ENCODE peak calls at places on chromosomes 11 and 22, in nine cellular contexts. One of them, this sample, is unnamed.

GRCh38 chr22:43338766-43339345 is 4.3 kb downstream of the SCUBE1 start:
- DNase-seq in HEK293T: no peak
- DNase-seq in RPMI8226: no peak
- DNase-seq in NCI-H1417: no peak
- DNase-seq in NCI-H2081 treated with DMSO at 0.1 percent for 48 hours: no peak
- DNase-seq in stimulated activated CD4-positive, alpha-beta T cell treated with anti-CD3 and anti-CD28 coated beads, Interleukin-2, amount 100 ng/mL, for 48 hours: no peak
- DNase-seq in activated T-cell treated with anti-CD3 and anti-CD28 coated beads, Interleukin-2, amount 50 U/mL, for 24 hours: no peak
- DNase-seq in cardiac muscle cell: no peak
- DNase-seq in fibroblast of mammary gland: no peak
- DNase-seq in this sample: no peak

GRCh38 chr11:94519478-94520084 is 7.3 kb downstream of the C11orf97 start:
- DNase-seq in cardiac muscle cell: peak
- DNase-seq in RPMI8226: peak
- DNase-seq in activated T-cell treated with anti-CD3 and anti-CD28 coated beads, Interleukin-2, amount 50 U/mL, for 24 hours: no peak
- DNase-seq in fibroblast of mammary gland: peak
- DNase-seq in NCI-H2081 treated with DMSO at 0.1 percent for 48 hours: no peak
- DNase-seq in HEK293T: no peak
- DNase-seq in NCI-H1417: peak
- DNase-seq in stimulated activated CD4-positive, alpha-beta T cell treated with anti-CD3 and anti-CD28 coated beads, Interleukin-2, amount 100 ng/mL, for 48 hours: no peak
- DNase-seq in this sample: peak

GRCh38 chr11:72238492-72239295 is 5.3 kb downstream of the PHOX2A start:
- DNase-seq in activated T-cell treated with anti-CD3 and anti-CD28 coated beads, Interleukin-2, amount 50 U/mL, for 24 hours: no peak
- DNase-seq in RPMI8226: no peak
- DNase-seq in NCI-H1417: peak
- DNase-seq in fibroblast of mammary gland: no peak
- DNase-seq in HEK293T: no peak
- DNase-seq in cardiac muscle cell: no peak
- DNase-seq in stimulated activated CD4-positive, alpha-beta T cell treated with anti-CD3 and anti-CD28 coated beads, Interleukin-2, amount 100 ng/mL, for 48 hours: no peak
- DNase-seq in NCI-H2081 treated with DMSO at 0.1 percent for 48 hours: no peak
- DNase-seq in this sample: no peak

GRCh38 chr22:44777364-44777756 is 25.0 kb downstream of the ARHGAP8 start:
- DNase-seq in stimulated activated CD4-positive, alpha-beta T cell treated with anti-CD3 and anti-CD28 coated beads, Interleukin-2, amount 100 ng/mL, for 48 hours: no peak
- DNase-seq in fibroblast of mammary gland: no peak
- DNase-seq in activated T-cell treated with anti-CD3 and anti-CD28 coated beads, Interleukin-2, amount 50 U/mL, for 24 hours: no peak
- DNase-seq in NCI-H1417: peak
- DNase-seq in HEK293T: no peak
- DNase-seq in RPMI8226: peak
- DNase-seq in cardiac muscle cell: no peak
- DNase-seq in NCI-H2081 treated with DMSO at 0.1 percent for 48 hours: no peak
- DNase-seq in this sample: no peak

GRCh38 chr11:17238377-17238776 is 30.6 kb upstream of the PIK3C2A start:
- DNase-seq in RPMI8226: no peak
- DNase-seq in cardiac muscle cell: no peak
- DNase-seq in NCI-H2081 treated with DMSO at 0.1 percent for 48 hours: no peak
- DNase-seq in fibroblast of mammary gland: no peak
- DNase-seq in HEK293T: no peak
- DNase-seq in activated T-cell treated with anti-CD3 and anti-CD28 coated beads, Interleukin-2, amount 50 U/mL, for 24 hours: no peak
- DNase-seq in stimulated activated CD4-positive, alpha-beta T cell treated with anti-CD3 and anti-CD28 coated beads, Interleukin-2, amount 100 ng/mL, for 48 hours: no peak
- DNase-seq in NCI-H1417: peak
- DNase-seq in this sample: no peak

GRCh38 chr11:6418958-6419611 is at the start of gene APBB1:
- DNase-seq in RPMI8226: peak
- DNase-seq in HEK293T: peak
- DNase-seq in fibroblast of mammary gland: peak
- DNase-seq in NCI-H2081 treated with DMSO at 0.1 percent for 48 hours: no peak
- DNase-seq in activated T-cell treated with anti-CD3 and anti-CD28 coated beads, Interleukin-2, amount 50 U/mL, for 24 hours: peak
- DNase-seq in cardiac muscle cell: peak
- DNase-seq in stimulated activated CD4-positive, alpha-beta T cell treated with anti-CD3 and anti-CD28 coated beads, Interleukin-2, amount 100 ng/mL, for 48 hours: peak
- DNase-seq in NCI-H1417: peak
- DNase-seq in this sample: no peak

GRCh38 chr11:69636512-69636866 is 4.5 kb upstream of the CCND1 start:
- DNase-seq in stimulated activated CD4-positive, alpha-beta T cell treated with anti-CD3 and anti-CD28 coated beads, Interleukin-2, amount 100 ng/mL, for 48 hours: no peak
- DNase-seq in RPMI8226: no peak
- DNase-seq in NCI-H2081 treated with DMSO at 0.1 percent for 48 hours: no peak
- DNase-seq in HEK293T: no peak
- DNase-seq in fibroblast of mammary gland: peak
- DNase-seq in activated T-cell treated with anti-CD3 and anti-CD28 coated beads, Interleukin-2, amount 50 U/mL, for 24 hours: peak
- DNase-seq in NCI-H1417: peak
- DNase-seq in cardiac muscle cell: peak
- DNase-seq in this sample: no peak

GRCh38 chr11:65208785-65209710 is 27.3 kb downstream of the CAPN1 start:
- DNase-seq in fibroblast of mammary gland: no peak
- DNase-seq in NCI-H2081 treated with DMSO at 0.1 percent for 48 hours: no peak
- DNase-seq in cardiac muscle cell: no peak
- DNase-seq in stimulated activated CD4-positive, alpha-beta T cell treated with anti-CD3 and anti-CD28 coated beads, Interleukin-2, amount 100 ng/mL, for 48 hours: no peak
- DNase-seq in NCI-H1417: no peak
- DNase-seq in HEK293T: no peak
- DNase-seq in activated T-cell treated with anti-CD3 and anti-CD28 coated beads, Interleukin-2, amount 50 U/mL, for 24 hours: no peak
- DNase-seq in RPMI8226: no peak
- DNase-seq in this sample: peak

GRCh38 chr11:88329563-88330250 is 7.8 kb downstream of the CTSC start:
- DNase-seq in HEK293T: no peak
- DNase-seq in fibroblast of mammary gland: no peak
- DNase-seq in RPMI8226: no peak
- DNase-seq in NCI-H1417: no peak
- DNase-seq in stimulated activated CD4-positive, alpha-beta T cell treated with anti-CD3 and anti-CD28 coated beads, Interleukin-2, amount 100 ng/mL, for 48 hours: no peak
- DNase-seq in NCI-H2081 treated with DMSO at 0.1 percent for 48 hours: no peak
- DNase-seq in cardiac muscle cell: no peak
- DNase-seq in activated T-cell treated with anti-CD3 and anti-CD28 coated beads, Interleukin-2, amount 50 U/mL, for 24 hours: no peak
- DNase-seq in this sample: peak

GRCh38 chr11:93585758-93586157 is 42.6 kb upstream of the SMCO4 start:
- DNase-seq in stimulated activated CD4-positive, alpha-beta T cell treated with anti-CD3 and anti-CD28 coated beads, Interleukin-2, amount 100 ng/mL, for 48 hours: no peak
- DNase-seq in NCI-H1417: no peak
- DNase-seq in NCI-H2081 treated with DMSO at 0.1 percent for 48 hours: no peak
- DNase-seq in HEK293T: no peak
- DNase-seq in activated T-cell treated with anti-CD3 and anti-CD28 coated beads, Interleukin-2, amount 50 U/mL, for 24 hours: no peak
- DNase-seq in cardiac muscle cell: peak
- DNase-seq in RPMI8226: no peak
- DNase-seq in fibroblast of mammary gland: peak
- DNase-seq in this sample: no peak

GRCh38 chr11:108588287-108588686 is 5.3 kb downstream of the EXPH5 start:
- DNase-seq in NCI-H1417: no peak
- DNase-seq in stimulated activated CD4-positive, alpha-beta T cell treated with anti-CD3 and anti-CD28 coated beads, Interleukin-2, amount 100 ng/mL, for 48 hours: no peak
- DNase-seq in RPMI8226: no peak
- DNase-seq in NCI-H2081 treated with DMSO at 0.1 percent for 48 hours: no peak
- DNase-seq in HEK293T: no peak
- DNase-seq in fibroblast of mammary gland: no peak
- DNase-seq in cardiac muscle cell: no peak
- DNase-seq in activated T-cell treated with anti-CD3 and anti-CD28 coated beads, Interleukin-2, amount 50 U/mL, for 24 hours: no peak
- DNase-seq in this sample: peak

GRCh38 chr22:23292453-23293350 is 112.4 kb downstream of the BCR start:
- DNase-seq in RPMI8226: no peak
- DNase-seq in stimulated activated CD4-positive, alpha-beta T cell treated with anti-CD3 and anti-CD28 coated beads, Interleukin-2, amount 100 ng/mL, for 48 hours: no peak
- DNase-seq in NCI-H1417: no peak
- DNase-seq in activated T-cell treated with anti-CD3 and anti-CD28 coated beads, Interleukin-2, amount 50 U/mL, for 24 hours: no peak
- DNase-seq in NCI-H2081 treated with DMSO at 0.1 percent for 48 hours: no peak
- DNase-seq in HEK293T: no peak
- DNase-seq in cardiac muscle cell: no peak
- DNase-seq in fibroblast of mammary gland: no peak
- DNase-seq in this sample: no peak

GRCh38 chr11:87428266-87428665 is 390.5 kb downstream of the TMEM135 start:
- DNase-seq in stimulated activated CD4-positive, alpha-beta T cell treated with anti-CD3 and anti-CD28 coated beads, Interleukin-2, amount 100 ng/mL, for 48 hours: no peak
- DNase-seq in fibroblast of mammary gland: peak
- DNase-seq in NCI-H1417: no peak
- DNase-seq in activated T-cell treated with anti-CD3 and anti-CD28 coated beads, Interleukin-2, amount 50 U/mL, for 24 hours: no peak
- DNase-seq in NCI-H2081 treated with DMSO at 0.1 percent for 48 hours: no peak
- DNase-seq in cardiac muscle cell: no peak
- DNase-seq in RPMI8226: no peak
- DNase-seq in HEK293T: no peak
- DNase-seq in this sample: peak

GRCh38 chr22:39724390-39724789 is 153.8 kb downstream of the CACNA1I start:
- DNase-seq in fibroblast of mammary gland: peak
- DNase-seq in activated T-cell treated with anti-CD3 and anti-CD28 coated beads, Interleukin-2, amount 50 U/mL, for 24 hours: peak
- DNase-seq in stimulated activated CD4-positive, alpha-beta T cell treated with anti-CD3 and anti-CD28 coated beads, Interleukin-2, amount 100 ng/mL, for 48 hours: no peak
- DNase-seq in NCI-H1417: no peak
- DNase-seq in HEK293T: no peak
- DNase-seq in RPMI8226: peak
- DNase-seq in NCI-H2081 treated with DMSO at 0.1 percent for 48 hours: no peak
- DNase-seq in cardiac muscle cell: no peak
- DNase-seq in this sample: peak

GRCh38 chr11:46161201-46161600 is 39.9 kb upstream of the PHF21A start:
- DNase-seq in RPMI8226: no peak
- DNase-seq in NCI-H1417: no peak
- DNase-seq in HEK293T: no peak
- DNase-seq in cardiac muscle cell: no peak
- DNase-seq in NCI-H2081 treated with DMSO at 0.1 percent for 48 hours: no peak
- DNase-seq in activated T-cell treated with anti-CD3 and anti-CD28 coated beads, Interleukin-2, amount 50 U/mL, for 24 hours: no peak
- DNase-seq in stimulated activated CD4-positive, alpha-beta T cell treated with anti-CD3 and anti-CD28 coated beads, Interleukin-2, amount 100 ng/mL, for 48 hours: no peak
- DNase-seq in fibroblast of mammary gland: no peak
- DNase-seq in this sample: no peak

GRCh38 chr22:43017525-43018290 is 2.8 kb upstream of the PACSIN2 start:
- DNase-seq in fibroblast of mammary gland: no peak
- DNase-seq in NCI-H2081 treated with DMSO at 0.1 percent for 48 hours: no peak
- DNase-seq in cardiac muscle cell: no peak
- DNase-seq in activated T-cell treated with anti-CD3 and anti-CD28 coated beads, Interleukin-2, amount 50 U/mL, for 24 hours: no peak
- DNase-seq in NCI-H1417: no peak
- DNase-seq in RPMI8226: no peak
- DNase-seq in stimulated activated CD4-positive, alpha-beta T cell treated with anti-CD3 and anti-CD28 coated beads, Interleukin-2, amount 100 ng/mL, for 48 hours: no peak
- DNase-seq in HEK293T: no peak
- DNase-seq in this sample: no peak

GRCh38 chr11:121722431-121723256 is 269.9 kb upstream of the SORL1-AS1 start:
- DNase-seq in HEK293T: no peak
- DNase-seq in cardiac muscle cell: peak
- DNase-seq in stimulated activated CD4-positive, alpha-beta T cell treated with anti-CD3 and anti-CD28 coated beads, Interleukin-2, amount 100 ng/mL, for 48 hours: no peak
- DNase-seq in RPMI8226: no peak
- DNase-seq in fibroblast of mammary gland: peak
- DNase-seq in NCI-H2081 treated with DMSO at 0.1 percent for 48 hours: peak
- DNase-seq in NCI-H1417: peak
- DNase-seq in activated T-cell treated with anti-CD3 and anti-CD28 coated beads, Interleukin-2, amount 50 U/mL, for 24 hours: peak
- DNase-seq in this sample: no peak

GRCh38 chr11:111691176-111691575 is 75.0 kb downstream of the PPP2R1B start:
- DNase-seq in activated T-cell treated with anti-CD3 and anti-CD28 coated beads, Interleukin-2, amount 50 U/mL, for 24 hours: no peak
- DNase-seq in RPMI8226: no peak
- DNase-seq in cardiac muscle cell: no peak
- DNase-seq in NCI-H2081 treated with DMSO at 0.1 percent for 48 hours: no peak
- DNase-seq in NCI-H1417: no peak
- DNase-seq in HEK293T: no peak
- DNase-seq in fibroblast of mammary gland: no peak
- DNase-seq in stimulated activated CD4-positive, alpha-beta T cell treated with anti-CD3 and anti-CD28 coated beads, Interleukin-2, amount 100 ng/mL, for 48 hours: no peak
- DNase-seq in this sample: no peak

GRCh38 chr11:101091781-101092180 is 37.8 kb downstream of the PGR start:
- DNase-seq in cardiac muscle cell: no peak
- DNase-seq in RPMI8226: no peak
- DNase-seq in stimulated activated CD4-positive, alpha-beta T cell treated with anti-CD3 and anti-CD28 coated beads, Interleukin-2, amount 100 ng/mL, for 48 hours: no peak
- DNase-seq in fibroblast of mammary gland: no peak
- DNase-seq in activated T-cell treated with anti-CD3 and anti-CD28 coated beads, Interleukin-2, amount 50 U/mL, for 24 hours: no peak
- DNase-seq in NCI-H2081 treated with DMSO at 0.1 percent for 48 hours: no peak
- DNase-seq in HEK293T: no peak
- DNase-seq in NCI-H1417: peak
- DNase-seq in this sample: no peak

GRCh38 chr11:119120639-119121007 is 757 bp upstream of the HINFP start:
- DNase-seq in HEK293T: peak
- DNase-seq in NCI-H2081 treated with DMSO at 0.1 percent for 48 hours: peak
- DNase-seq in fibroblast of mammary gland: peak
- DNase-seq in RPMI8226: peak
- DNase-seq in NCI-H1417: peak
- DNase-seq in stimulated activated CD4-positive, alpha-beta T cell treated with anti-CD3 and anti-CD28 coated beads, Interleukin-2, amount 100 ng/mL, for 48 hours: no peak
- DNase-seq in activated T-cell treated with anti-CD3 and anti-CD28 coated beads, Interleukin-2, amount 50 U/mL, for 24 hours: no peak
- DNase-seq in cardiac muscle cell: peak
- DNase-seq in this sample: peak

GRCh38 chr22:48050836-48051235 is 1288.4 kb downstream of the TBC1D22A start:
- DNase-seq in HEK293T: no peak
- DNase-seq in RPMI8226: no peak
- DNase-seq in cardiac muscle cell: no peak
- DNase-seq in stimulated activated CD4-positive, alpha-beta T cell treated with anti-CD3 and anti-CD28 coated beads, Interleukin-2, amount 100 ng/mL, for 48 hours: no peak
- DNase-seq in activated T-cell treated with anti-CD3 and anti-CD28 coated beads, Interleukin-2, amount 50 U/mL, for 24 hours: no peak
- DNase-seq in NCI-H1417: no peak
- DNase-seq in NCI-H2081 treated with DMSO at 0.1 percent for 48 hours: no peak
- DNase-seq in fibroblast of mammary gland: no peak
- DNase-seq in this sample: no peak

GRCh38 chr11:68812526-68812925 is 29.2 kb downstream of the CPT1A start:
- DNase-seq in stimulated activated CD4-positive, alpha-beta T cell treated with anti-CD3 and anti-CD28 coated beads, Interleukin-2, amount 100 ng/mL, for 48 hours: no peak
- DNase-seq in NCI-H2081 treated with DMSO at 0.1 percent for 48 hours: no peak
- DNase-seq in cardiac muscle cell: no peak
- DNase-seq in NCI-H1417: no peak
- DNase-seq in HEK293T: no peak
- DNase-seq in fibroblast of mammary gland: no peak
- DNase-seq in RPMI8226: no peak
- DNase-seq in activated T-cell treated with anti-CD3 and anti-CD28 coated beads, Interleukin-2, amount 50 U/mL, for 24 hours: no peak
- DNase-seq in this sample: no peak

GRCh38 chr22:40533712-40534378 is 102.7 kb downstream of the MRTFA start:
- DNase-seq in NCI-H1417: peak
- DNase-seq in RPMI8226: peak
- DNase-seq in HEK293T: peak
- DNase-seq in cardiac muscle cell: peak
- DNase-seq in stimulated activated CD4-positive, alpha-beta T cell treated with anti-CD3 and anti-CD28 coated beads, Interleukin-2, amount 100 ng/mL, for 48 hours: no peak
- DNase-seq in NCI-H2081 treated with DMSO at 0.1 percent for 48 hours: no peak
- DNase-seq in activated T-cell treated with anti-CD3 and anti-CD28 coated beads, Interleukin-2, amount 50 U/mL, for 24 hours: no peak
- DNase-seq in fibroblast of mammary gland: peak
- DNase-seq in this sample: peak

GRCh38 chr11:64477675-64478074 is 113.3 kb upstream of the SLC22A12 start:
- DNase-seq in RPMI8226: no peak
- DNase-seq in HEK293T: no peak
- DNase-seq in NCI-H1417: no peak
- DNase-seq in cardiac muscle cell: no peak
- DNase-seq in NCI-H2081 treated with DMSO at 0.1 percent for 48 hours: no peak
- DNase-seq in fibroblast of mammary gland: no peak
- DNase-seq in stimulated activated CD4-positive, alpha-beta T cell treated with anti-CD3 and anti-CD28 coated beads, Interleukin-2, amount 100 ng/mL, for 48 hours: no peak
- DNase-seq in activated T-cell treated with anti-CD3 and anti-CD28 coated beads, Interleukin-2, amount 50 U/mL, for 24 hours: no peak
- DNase-seq in this sample: no peak

GRCh38 chr11:129652828-129653227 is 162.8 kb upstream of the TMEM45B start:
- DNase-seq in cardiac muscle cell: no peak
- DNase-seq in HEK293T: no peak
- DNase-seq in activated T-cell treated with anti-CD3 and anti-CD28 coated beads, Interleukin-2, amount 50 U/mL, for 24 hours: no peak
- DNase-seq in NCI-H2081 treated with DMSO at 0.1 percent for 48 hours: no peak
- DNase-seq in RPMI8226: no peak
- DNase-seq in fibroblast of mammary gland: peak
- DNase-seq in stimulated activated CD4-positive, alpha-beta T cell treated with anti-CD3 and anti-CD28 coated beads, Interleukin-2, amount 100 ng/mL, for 48 hours: no peak
- DNase-seq in NCI-H1417: no peak
- DNase-seq in this sample: no peak

GRCh38 chr11:4541071-4541470 is 3.9 kb upstream of the OR52M1 start:
- DNase-seq in RPMI8226: no peak
- DNase-seq in stimulated activated CD4-positive, alpha-beta T cell treated with anti-CD3 and anti-CD28 coated beads, Interleukin-2, amount 100 ng/mL, for 48 hours: no peak
- DNase-seq in activated T-cell treated with anti-CD3 and anti-CD28 coated beads, Interleukin-2, amount 50 U/mL, for 24 hours: no peak
- DNase-seq in fibroblast of mammary gland: no peak
- DNase-seq in HEK293T: no peak
- DNase-seq in NCI-H1417: no peak
- DNase-seq in NCI-H2081 treated with DMSO at 0.1 percent for 48 hours: no peak
- DNase-seq in cardiac muscle cell: no peak
- DNase-seq in this sample: no peak

GRCh38 chr11:88520391-88520790 is 182.9 kb upstream of the CTSC start:
- DNase-seq in NCI-H2081 treated with DMSO at 0.1 percent for 48 hours: no peak
- DNase-seq in activated T-cell treated with anti-CD3 and anti-CD28 coated beads, Interleukin-2, amount 50 U/mL, for 24 hours: no peak
- DNase-seq in stimulated activated CD4-positive, alpha-beta T cell treated with anti-CD3 and anti-CD28 coated beads, Interleukin-2, amount 100 ng/mL, for 48 hours: no peak
- DNase-seq in HEK293T: no peak
- DNase-seq in NCI-H1417: no peak
- DNase-seq in fibroblast of mammary gland: peak
- DNase-seq in cardiac muscle cell: peak
- DNase-seq in RPMI8226: no peak
- DNase-seq in this sample: no peak

GRCh38 chr11:110724358-110724757 is 12.1 kb upstream of the ARHGAP20 start:
- DNase-seq in NCI-H2081 treated with DMSO at 0.1 percent for 48 hours: no peak
- DNase-seq in RPMI8226: no peak
- DNase-seq in stimulated activated CD4-positive, alpha-beta T cell treated with anti-CD3 and anti-CD28 coated beads, Interleukin-2, amount 100 ng/mL, for 48 hours: no peak
- DNase-seq in HEK293T: no peak
- DNase-seq in cardiac muscle cell: no peak
- DNase-seq in fibroblast of mammary gland: no peak
- DNase-seq in activated T-cell treated with anti-CD3 and anti-CD28 coated beads, Interleukin-2, amount 50 U/mL, for 24 hours: no peak
- DNase-seq in NCI-H1417: no peak
- DNase-seq in this sample: no peak

GRCh38 chr11:118084247-118084646 is 2.5 kb downstream of the SMIM35 start:
- DNase-seq in RPMI8226: peak
- DNase-seq in fibroblast of mammary gland: peak
- DNase-seq in cardiac muscle cell: peak
- DNase-seq in NCI-H2081 treated with DMSO at 0.1 percent for 48 hours: no peak
- DNase-seq in NCI-H1417: no peak
- DNase-seq in HEK293T: no peak
- DNase-seq in activated T-cell treated with anti-CD3 and anti-CD28 coated beads, Interleukin-2, amount 50 U/mL, for 24 hours: no peak
- DNase-seq in stimulated activated CD4-positive, alpha-beta T cell treated with anti-CD3 and anti-CD28 coated beads, Interleukin-2, amount 100 ng/mL, for 48 hours: no peak
- DNase-seq in this sample: no peak

GRCh38 chr22:35152316-35152715 is 86.4 kb downstream of the ISX start:
- DNase-seq in cardiac muscle cell: no peak
- DNase-seq in stimulated activated CD4-positive, alpha-beta T cell treated with anti-CD3 and anti-CD28 coated beads, Interleukin-2, amount 100 ng/mL, for 48 hours: no peak
- DNase-seq in fibroblast of mammary gland: no peak
- DNase-seq in HEK293T: no peak
- DNase-seq in NCI-H2081 treated with DMSO at 0.1 percent for 48 hours: no peak
- DNase-seq in NCI-H1417: no peak
- DNase-seq in RPMI8226: no peak
- DNase-seq in activated T-cell treated with anti-CD3 and anti-CD28 coated beads, Interleukin-2, amount 50 U/mL, for 24 hours: no peak
- DNase-seq in this sample: peak

GRCh38 chr22:25008666-25009065 is 56.1 kb downstream of the KIAA1671 start:
- DNase-seq in fibroblast of mammary gland: no peak
- DNase-seq in HEK293T: no peak
- DNase-seq in cardiac muscle cell: no peak
- DNase-seq in activated T-cell treated with anti-CD3 and anti-CD28 coated beads, Interleukin-2, amount 50 U/mL, for 24 hours: no peak
- DNase-seq in stimulated activated CD4-positive, alpha-beta T cell treated with anti-CD3 and anti-CD28 coated beads, Interleukin-2, amount 100 ng/mL, for 48 hours: no peak
- DNase-seq in NCI-H1417: peak
- DNase-seq in NCI-H2081 treated with DMSO at 0.1 percent for 48 hours: no peak
- DNase-seq in RPMI8226: no peak
- DNase-seq in this sample: no peak